ENCODE peak calls at places on chromosome 9, in eight cellular contexts. One of them, this sample, is unnamed.

GRCh38 chr9:109110326-109111014 is 9.3 kb downstream of the TMEM245 start:
- DNase-seq in BJ: no peak
- DNase-seq in mucosa of descending colon: no peak
- DNase-seq in tibial artery: no peak
- DNase-seq in heart right ventricle: no peak
- DNase-seq in upper lobe of right lung: no peak
- DNase-seq in H1: no peak
- DNase-seq in prostate gland: no peak
- DNase-seq in this sample: no peak

GRCh38 chr9:22041792-22042191 is 32.7 kb upstream of the CDKN2B start:
- DNase-seq in prostate gland: peak
- DNase-seq in tibial artery: no peak
- DNase-seq in mucosa of descending colon: no peak
- DNase-seq in upper lobe of right lung: no peak
- DNase-seq in H1: no peak
- DNase-seq in heart right ventricle: no peak
- DNase-seq in BJ: no peak
- DNase-seq in this sample: no peak

GRCh38 chr9:70826562-70826961 is 294.9 kb downstream of the TRPM3 start:
- DNase-seq in upper lobe of right lung: no peak
- DNase-seq in prostate gland: no peak
- DNase-seq in mucosa of descending colon: no peak
- DNase-seq in BJ: no peak
- DNase-seq in H1: no peak
- DNase-seq in heart right ventricle: no peak
- DNase-seq in tibial artery: no peak
- DNase-seq in this sample: no peak

GRCh38 chr9:100690438-100690837 is 112.6 kb downstream of the CAVIN4 start:
- DNase-seq in upper lobe of right lung: no peak
- DNase-seq in heart right ventricle: no peak
- DNase-seq in tibial artery: no peak
- DNase-seq in BJ: no peak
- DNase-seq in prostate gland: no peak
- DNase-seq in mucosa of descending colon: no peak
- DNase-seq in H1: no peak
- DNase-seq in this sample: no peak

GRCh38 chr9:111839387-111839786 is 44.6 kb upstream of the SHOC1 start:
- DNase-seq in prostate gland: no peak
- DNase-seq in mucosa of descending colon: no peak
- DNase-seq in BJ: peak
- DNase-seq in tibial artery: no peak
- DNase-seq in heart right ventricle: no peak
- DNase-seq in upper lobe of right lung: peak
- DNase-seq in H1: no peak
- DNase-seq in this sample: no peak

GRCh38 chr9:69513291-69513690 is 158.9 kb downstream of the APBA1 start:
- DNase-seq in tibial artery: no peak
- DNase-seq in heart right ventricle: no peak
- DNase-seq in BJ: no peak
- DNase-seq in upper lobe of right lung: no peak
- DNase-seq in H1: no peak
- DNase-seq in mucosa of descending colon: no peak
- DNase-seq in prostate gland: no peak
- DNase-seq in this sample: no peak

GRCh38 chr9:82074144-82074543 is 85.6 kb downstream of the SPATA31D1 start:
- DNase-seq in heart right ventricle: no peak
- DNase-seq in mucosa of descending colon: no peak
- DNase-seq in prostate gland: no peak
- DNase-seq in BJ: no peak
- DNase-seq in tibial artery: no peak
- DNase-seq in H1: no peak
- DNase-seq in upper lobe of right lung: no peak
- DNase-seq in this sample: no peak

GRCh38 chr9:123509646-123510045 is 153.6 kb downstream of the CRB2 start:
- DNase-seq in upper lobe of right lung: no peak
- DNase-seq in mucosa of descending colon: no peak
- DNase-seq in H1: no peak
- DNase-seq in prostate gland: no peak
- DNase-seq in BJ: no peak
- DNase-seq in heart right ventricle: no peak
- DNase-seq in tibial artery: no peak
- DNase-seq in this sample: no peak

GRCh38 chr9:137900584-137901310 is 23.2 kb downstream of the CACNA1B start:
- DNase-seq in upper lobe of right lung: peak
- DNase-seq in BJ: no peak
- DNase-seq in heart right ventricle: no peak
- DNase-seq in H1: no peak
- DNase-seq in tibial artery: no peak
- DNase-seq in prostate gland: no peak
- DNase-seq in mucosa of descending colon: no peak
- DNase-seq in this sample: no peak

GRCh38 chr9:136901516-136902258 is 15.4 kb downstream of the TRAF2 start:
- DNase-seq in prostate gland: peak
- DNase-seq in upper lobe of right lung: no peak
- DNase-seq in heart right ventricle: no peak
- DNase-seq in H1: no peak
- DNase-seq in tibial artery: peak
- DNase-seq in mucosa of descending colon: peak
- DNase-seq in BJ: no peak
- DNase-seq in this sample: no peak

GRCh38 chr9:116435706-116436105 is 251.4 kb upstream of the TRIM32 start:
- DNase-seq in BJ: peak
- DNase-seq in H1: no peak
- DNase-seq in upper lobe of right lung: no peak
- DNase-seq in heart right ventricle: no peak
- DNase-seq in tibial artery: no peak
- DNase-seq in prostate gland: no peak
- DNase-seq in mucosa of descending colon: no peak
- DNase-seq in this sample: no peak

GRCh38 chr9:70411930-70412677 is 2.4 kb downstream of the KLF9 start:
- DNase-seq in BJ: no peak
- DNase-seq in heart right ventricle: peak
- DNase-seq in upper lobe of right lung: peak
- DNase-seq in prostate gland: peak
- DNase-seq in tibial artery: peak
- DNase-seq in mucosa of descending colon: peak
- DNase-seq in H1: peak
- DNase-seq in this sample: no peak

GRCh38 chr9:14829204-14829603 is 81.0 kb downstream of the FREM1 start:
- DNase-seq in upper lobe of right lung: no peak
- DNase-seq in H1: no peak
- DNase-seq in prostate gland: no peak
- DNase-seq in heart right ventricle: no peak
- DNase-seq in BJ: no peak
- DNase-seq in tibial artery: no peak
- DNase-seq in mucosa of descending colon: no peak
- DNase-seq in this sample: no peak

DNA sequence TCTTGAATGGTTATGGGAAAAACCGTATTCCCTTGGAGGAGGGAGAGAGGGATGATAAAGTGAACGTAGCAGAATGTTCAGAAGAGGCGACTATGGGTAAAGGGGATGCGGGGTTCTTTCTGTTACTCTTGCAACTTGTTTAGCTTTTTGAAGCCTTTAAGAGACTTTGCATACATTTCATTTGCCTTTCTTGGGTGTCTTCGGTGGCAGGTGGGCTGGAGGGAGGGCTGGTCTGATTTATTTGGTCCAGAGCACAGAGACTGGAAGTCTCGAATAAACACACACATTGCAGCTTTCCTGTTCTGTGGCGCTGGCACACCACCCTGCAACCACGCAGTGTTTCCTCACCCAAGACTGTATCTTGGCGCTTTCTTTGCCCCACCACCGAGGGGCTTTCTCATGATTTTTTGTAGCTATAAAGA is 23.2 kb downstream of the TTF1 start:
- DNase-seq in tibial artery: no peak
- DNase-seq in upper lobe of right lung: no peak
- DNase-seq in BJ: no peak
- DNase-seq in heart right ventricle: no peak
- DNase-seq in prostate gland: no peak
- DNase-seq in H1: no peak
- DNase-seq in mucosa of descending colon: no peak
- DNase-seq in this sample: no peak
- TF ChIP-seq CTCF in tibial artery: no peak
- TF ChIP-seq CTCF in upper lobe of right lung: no peak
- TF ChIP-seq CTCF in BJ: no peak
- TF ChIP-seq CTCF in heart right ventricle: no peak
- TF ChIP-seq CTCF in prostate gland: no peak
- TF ChIP-seq CTCF in H1: no peak
- TF ChIP-seq CTCF in mucosa of descending colon: no peak
- TF ChIP-seq CTCF in this sample: no peak

GRCh38 chr9:38066907-38067610 is 2.0 kb downstream of the SHB start:
- DNase-seq in upper lobe of right lung: peak
- DNase-seq in prostate gland: peak
- DNase-seq in H1: no peak
- DNase-seq in mucosa of descending colon: peak
- DNase-seq in heart right ventricle: peak
- DNase-seq in BJ: no peak
- DNase-seq in tibial artery: peak
- DNase-seq in this sample: no peak

GRCh38 chr9:38067611-38067891 is 1.5 kb downstream of the SHB start:
- DNase-seq in H1: no peak
- DNase-seq in BJ: no peak
- DNase-seq in upper lobe of right lung: peak
- DNase-seq in prostate gland: peak
- DNase-seq in mucosa of descending colon: peak
- DNase-seq in heart right ventricle: no peak
- DNase-seq in tibial artery: no peak
- DNase-seq in this sample: no peak

GRCh38 chr9:38068866-38069628 is at the start of gene SHB:
- DNase-seq in H1: peak
- DNase-seq in tibial artery: peak
- DNase-seq in BJ: no peak
- DNase-seq in upper lobe of right lung: peak
- DNase-seq in prostate gland: peak
- DNase-seq in heart right ventricle: peak
- DNase-seq in mucosa of descending colon: peak
- DNase-seq in this sample: peak

GRCh38 chr9:38067892-38068615 is 973 bp downstream of the SHB start:
- DNase-seq in heart right ventricle: no peak
- DNase-seq in H1: no peak
- DNase-seq in prostate gland: no peak
- DNase-seq in tibial artery: no peak
- DNase-seq in BJ: no peak
- DNase-seq in upper lobe of right lung: peak
- DNase-seq in mucosa of descending colon: peak
- DNase-seq in this sample: no peak

DNA sequence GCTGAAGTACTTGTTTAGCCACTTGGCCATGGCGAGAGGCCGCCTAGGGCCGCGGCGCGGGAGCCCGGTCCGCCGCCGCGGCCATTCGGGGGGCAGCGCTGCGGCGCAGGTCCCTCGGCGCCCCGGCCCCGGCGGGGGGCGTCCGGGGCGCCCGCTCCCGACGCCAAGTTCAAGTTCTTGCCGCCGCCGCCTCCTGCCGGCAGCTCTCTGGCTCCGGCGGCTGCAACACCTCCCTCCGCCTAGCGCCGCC is 486 bp downstream of the SHB start:
- DNase-seq in upper lobe of right lung: no peak
- DNase-seq in prostate gland: peak
- DNase-seq in H1: no peak
- DNase-seq in BJ: no peak
- DNase-seq in tibial artery: no peak
- DNase-seq in heart right ventricle: no peak
- DNase-seq in mucosa of descending colon: no peak
- DNase-seq in this sample: no peak
- TF ChIP-seq CTCF in upper lobe of right lung: peak
- TF ChIP-seq CTCF in prostate gland: peak
- TF ChIP-seq CTCF in H1: no peak
- TF ChIP-seq CTCF in BJ: peak
- TF ChIP-seq CTCF in tibial artery: no peak
- TF ChIP-seq CTCF in heart right ventricle: peak
- TF ChIP-seq CTCF in mucosa of descending colon: peak
- TF ChIP-seq CTCF in this sample: peak

DNA sequence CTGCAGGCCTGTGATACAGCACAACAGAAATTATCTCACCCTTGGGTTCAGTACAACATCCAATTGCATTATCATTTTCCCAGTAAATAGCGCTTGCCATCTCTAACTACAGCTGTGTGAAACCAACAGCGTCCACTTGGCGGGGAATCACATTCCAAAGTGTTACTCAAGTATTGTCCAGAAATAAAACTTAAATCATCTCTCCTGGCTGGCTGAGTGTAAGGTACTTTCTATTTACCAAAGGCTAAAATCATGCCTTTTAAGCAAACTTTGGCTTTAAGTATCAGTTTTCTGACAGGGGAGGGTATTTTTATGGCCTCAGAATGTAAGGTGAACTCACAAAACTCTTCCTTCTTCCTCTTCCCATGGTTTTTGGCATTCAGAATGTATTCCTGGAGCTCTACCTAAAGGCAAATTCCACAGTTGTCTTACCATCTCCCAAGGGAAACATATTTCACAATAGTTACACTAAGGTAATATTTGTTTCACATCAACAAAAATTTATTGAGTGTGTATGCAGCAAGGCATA is 205.6 kb upstream of the MPDZ start:
- DNase-seq in heart right ventricle: peak
- DNase-seq in tibial artery: peak
- DNase-seq in upper lobe of right lung: no peak
- DNase-seq in BJ: no peak
- DNase-seq in mucosa of descending colon: no peak
- DNase-seq in prostate gland: peak
- DNase-seq in H1: no peak
- DNase-seq in this sample: no peak
- TF ChIP-seq CTCF in heart right ventricle: no peak
- TF ChIP-seq CTCF in tibial artery: peak
- TF ChIP-seq CTCF in upper lobe of right lung: no peak
- TF ChIP-seq CTCF in BJ: no peak
- TF ChIP-seq CTCF in mucosa of descending colon: no peak
- TF ChIP-seq CTCF in prostate gland: no peak
- TF ChIP-seq CTCF in H1: no peak
- TF ChIP-seq CTCF in this sample: no peak

DNA sequence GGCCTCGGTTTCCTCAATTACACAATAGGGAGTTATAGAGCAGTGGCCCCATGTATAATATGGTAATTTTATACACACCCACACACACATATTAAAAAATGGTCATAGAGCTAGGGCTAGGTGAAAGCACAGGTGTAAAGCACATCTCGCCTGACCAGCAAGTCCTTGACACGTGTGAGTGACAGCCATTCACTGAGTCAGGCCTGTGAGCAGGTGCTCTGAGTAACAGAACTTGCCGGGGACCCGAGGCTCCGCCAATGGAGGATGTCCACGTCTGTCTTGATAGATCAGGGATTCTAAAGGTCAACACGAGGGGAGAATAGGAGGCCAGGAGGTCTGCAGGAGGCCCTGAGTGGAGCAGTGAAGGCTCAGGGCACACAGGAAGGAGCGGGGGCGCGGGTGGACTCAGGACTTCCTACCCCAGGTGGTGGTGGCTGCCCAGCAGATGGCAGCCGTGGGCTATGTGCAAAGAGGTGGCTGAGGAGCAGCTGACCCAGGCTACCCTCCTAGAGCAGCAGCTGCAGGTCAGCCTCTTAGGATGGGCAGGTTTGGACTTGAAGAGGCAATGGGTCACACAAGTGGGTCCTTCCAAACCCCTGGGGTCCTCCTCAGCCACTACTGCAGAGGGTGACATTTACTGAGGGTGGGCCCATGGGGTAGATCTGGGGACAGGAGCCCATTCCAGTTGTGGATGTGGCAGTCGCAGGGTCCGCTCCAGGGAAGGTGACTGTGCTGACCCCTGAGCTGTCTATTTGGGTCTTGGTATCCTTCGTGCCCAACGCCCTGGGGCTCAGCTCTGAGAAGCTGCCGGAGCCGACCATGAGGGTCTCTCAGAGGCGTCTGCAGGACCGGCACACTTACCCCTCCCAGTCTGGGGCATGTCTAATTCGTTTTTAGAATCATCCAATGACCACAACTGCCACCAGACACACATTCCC is 45.9 kb downstream of the PRRT1B start:
- DNase-seq in prostate gland: peak
- DNase-seq in mucosa of descending colon: peak
- DNase-seq in tibial artery: peak
- DNase-seq in upper lobe of right lung: peak
- DNase-seq in heart right ventricle: peak
- DNase-seq in BJ: no peak
- DNase-seq in H1: peak
- DNase-seq in this sample: peak
- TF ChIP-seq CTCF in prostate gland: peak
- TF ChIP-seq CTCF in mucosa of descending colon: peak
- TF ChIP-seq CTCF in tibial artery: peak
- TF ChIP-seq CTCF in upper lobe of right lung: peak
- TF ChIP-seq CTCF in heart right ventricle: peak
- TF ChIP-seq CTCF in BJ: peak
- TF ChIP-seq CTCF in H1: no peak
- TF ChIP-seq CTCF in this sample: peak